ENCODE peak calls at places on chromosomes 1 and 21, in eight cellular contexts. One of them, this sample, is unnamed.

GRCh38 chr1:214285622-214286440 is 4.9 kb downstream of the SMYD2 start:
- DNase-seq in cardiac fibroblast: no peak
- DNase-seq in progenitor cell of endocrine pancreas: no peak
- DNase-seq in foreskin fibroblast: no peak
- DNase-seq in Calu3: no peak
- DNase-seq in omental fat pad: no peak
- DNase-seq in GM12878: no peak
- DNase-seq in left ventricle myocardium inferior: no peak
- DNase-seq in this sample: no peak

GRCh38 chr1:157170677-157171515 is 32.7 kb upstream of the ETV3 start:
- DNase-seq in cardiac fibroblast: peak
- DNase-seq in progenitor cell of endocrine pancreas: no peak
- DNase-seq in foreskin fibroblast: no peak
- DNase-seq in Calu3: peak
- DNase-seq in omental fat pad: peak
- DNase-seq in GM12878: no peak
- DNase-seq in left ventricle myocardium inferior: no peak
- DNase-seq in this sample: peak

GRCh38 chr1:114153621-114154145 is at the start of gene SYT6:
- DNase-seq in cardiac fibroblast: no peak
- DNase-seq in progenitor cell of endocrine pancreas: no peak
- DNase-seq in foreskin fibroblast: no peak
- DNase-seq in Calu3: no peak
- DNase-seq in omental fat pad: no peak
- DNase-seq in GM12878: no peak
- DNase-seq in left ventricle myocardium inferior: no peak
- DNase-seq in this sample: peak

GRCh38 chr1:153365696-153366095 is 8.0 kb downstream of the S100A9 start:
- DNase-seq in cardiac fibroblast: no peak
- DNase-seq in progenitor cell of endocrine pancreas: no peak
- DNase-seq in foreskin fibroblast: no peak
- DNase-seq in Calu3: no peak
- DNase-seq in omental fat pad: no peak
- DNase-seq in GM12878: no peak
- DNase-seq in left ventricle myocardium inferior: no peak
- DNase-seq in this sample: no peak

GRCh38 chr1:205926636-205927035 is 16.6 kb downstream of the SLC26A9 start:
- DNase-seq in cardiac fibroblast: no peak
- DNase-seq in progenitor cell of endocrine pancreas: no peak
- DNase-seq in foreskin fibroblast: no peak
- DNase-seq in Calu3: no peak
- DNase-seq in omental fat pad: no peak
- DNase-seq in GM12878: no peak
- DNase-seq in left ventricle myocardium inferior: no peak
- DNase-seq in this sample: no peak

GRCh38 chr1:38941527-38942019 is at the start of gene RHBDL2:
- DNase-seq in cardiac fibroblast: peak
- DNase-seq in progenitor cell of endocrine pancreas: no peak
- DNase-seq in foreskin fibroblast: no peak
- DNase-seq in Calu3: peak
- DNase-seq in omental fat pad: no peak
- DNase-seq in GM12878: no peak
- DNase-seq in left ventricle myocardium inferior: peak
- DNase-seq in this sample: no peak

GRCh38 chr1:121458291-121459048 is 273.7 kb downstream of the SRGAP2C start:
- DNase-seq in cardiac fibroblast: no peak
- DNase-seq in progenitor cell of endocrine pancreas: no peak
- DNase-seq in foreskin fibroblast: no peak
- DNase-seq in Calu3: no peak
- DNase-seq in omental fat pad: no peak
- DNase-seq in GM12878: peak
- DNase-seq in left ventricle myocardium inferior: no peak
- DNase-seq in this sample: no peak

GRCh38 chr21:37079211-37079824 is 6.3 kb downstream of the TTC3 start:
- DNase-seq in cardiac fibroblast: no peak
- DNase-seq in progenitor cell of endocrine pancreas: no peak
- DNase-seq in foreskin fibroblast: no peak
- DNase-seq in Calu3: no peak
- DNase-seq in omental fat pad: no peak
- DNase-seq in GM12878: no peak
- DNase-seq in left ventricle myocardium inferior: no peak
- DNase-seq in this sample: no peak

GRCh38 chr1:232183266-232183800 is 446.6 kb downstream of the SIPA1L2 start:
- DNase-seq in cardiac fibroblast: no peak
- DNase-seq in progenitor cell of endocrine pancreas: no peak
- DNase-seq in foreskin fibroblast: no peak
- DNase-seq in Calu3: no peak
- DNase-seq in omental fat pad: no peak
- DNase-seq in GM12878: no peak
- DNase-seq in left ventricle myocardium inferior: no peak
- DNase-seq in this sample: no peak

GRCh38 chr1:9626201-9626608 is 25.3 kb upstream of the PIK3CD start:
- DNase-seq in cardiac fibroblast: no peak
- DNase-seq in progenitor cell of endocrine pancreas: no peak
- DNase-seq in foreskin fibroblast: no peak
- DNase-seq in Calu3: no peak
- DNase-seq in omental fat pad: no peak
- DNase-seq in GM12878: peak
- DNase-seq in left ventricle myocardium inferior: no peak
- DNase-seq in this sample: no peak

GRCh38 chr1:159229896-159230295 is 25.2 kb downstream of the ACKR1 start:
- DNase-seq in cardiac fibroblast: no peak
- DNase-seq in progenitor cell of endocrine pancreas: no peak
- DNase-seq in foreskin fibroblast: no peak
- DNase-seq in Calu3: no peak
- DNase-seq in omental fat pad: no peak
- DNase-seq in GM12878: no peak
- DNase-seq in left ventricle myocardium inferior: no peak
- DNase-seq in this sample: no peak

GRCh38 chr1:39158330-39159086 is 46.0 kb upstream of the MACF1 start:
- DNase-seq in cardiac fibroblast: peak
- DNase-seq in progenitor cell of endocrine pancreas: peak
- DNase-seq in foreskin fibroblast: no peak
- DNase-seq in Calu3: peak
- DNase-seq in omental fat pad: no peak
- DNase-seq in GM12878: peak
- DNase-seq in left ventricle myocardium inferior: no peak
- DNase-seq in this sample: peak

GRCh38 chr1:47926461-47926999 is 70.7 kb downstream of the TRABD2B start:
- DNase-seq in cardiac fibroblast: no peak
- DNase-seq in progenitor cell of endocrine pancreas: no peak
- DNase-seq in foreskin fibroblast: no peak
- DNase-seq in Calu3: no peak
- DNase-seq in omental fat pad: no peak
- DNase-seq in GM12878: no peak
- DNase-seq in left ventricle myocardium inferior: no peak
- DNase-seq in this sample: no peak

GRCh38 chr1:119093721-119094120 is 46.7 kb downstream of the WARS2 start:
- DNase-seq in cardiac fibroblast: no peak
- DNase-seq in progenitor cell of endocrine pancreas: no peak
- DNase-seq in foreskin fibroblast: no peak
- DNase-seq in Calu3: no peak
- DNase-seq in omental fat pad: no peak
- DNase-seq in GM12878: no peak
- DNase-seq in left ventricle myocardium inferior: no peak
- DNase-seq in this sample: no peak

GRCh38 chr1:59554752-59555151 is 257.9 kb downstream of the FGGY start:
- DNase-seq in cardiac fibroblast: no peak
- DNase-seq in progenitor cell of endocrine pancreas: no peak
- DNase-seq in foreskin fibroblast: no peak
- DNase-seq in Calu3: no peak
- DNase-seq in omental fat pad: no peak
- DNase-seq in GM12878: no peak
- DNase-seq in left ventricle myocardium inferior: no peak
- DNase-seq in this sample: no peak

GRCh38 chr1:111199881-111200801 is at the start of gene DENND2D:
- DNase-seq in cardiac fibroblast: no peak
- DNase-seq in progenitor cell of endocrine pancreas: no peak
- DNase-seq in foreskin fibroblast: no peak
- DNase-seq in Calu3: peak
- DNase-seq in omental fat pad: no peak
- DNase-seq in GM12878: peak
- DNase-seq in left ventricle myocardium inferior: peak
- DNase-seq in this sample: no peak

GRCh38 chr1:169834869-169835268 is 40.2 kb upstream of the METTL18 start:
- DNase-seq in cardiac fibroblast: no peak
- DNase-seq in progenitor cell of endocrine pancreas: no peak
- DNase-seq in foreskin fibroblast: no peak
- DNase-seq in Calu3: no peak
- DNase-seq in omental fat pad: no peak
- DNase-seq in GM12878: no peak
- DNase-seq in left ventricle myocardium inferior: no peak
- DNase-seq in this sample: no peak

GRCh38 chr1:47710075-47711071 is 272.5 kb downstream of the FOXD2 start:
- DNase-seq in cardiac fibroblast: peak
- DNase-seq in progenitor cell of endocrine pancreas: peak
- DNase-seq in foreskin fibroblast: peak
- DNase-seq in Calu3: peak
- DNase-seq in omental fat pad: peak
- DNase-seq in GM12878: no peak
- DNase-seq in left ventricle myocardium inferior: peak
- DNase-seq in this sample: peak

GRCh38 chr1:25707280-25708016 is 90.9 kb downstream of the MAN1C1 start:
- DNase-seq in cardiac fibroblast: no peak
- DNase-seq in progenitor cell of endocrine pancreas: no peak
- DNase-seq in foreskin fibroblast: peak
- DNase-seq in Calu3: no peak
- DNase-seq in omental fat pad: no peak
- DNase-seq in GM12878: no peak
- DNase-seq in left ventricle myocardium inferior: no peak
- DNase-seq in this sample: no peak

GRCh38 chr1:41410462-41410861 is 49.2 kb downstream of the FOXO6 start:
- DNase-seq in cardiac fibroblast: no peak
- DNase-seq in progenitor cell of endocrine pancreas: no peak
- DNase-seq in foreskin fibroblast: no peak
- DNase-seq in Calu3: no peak
- DNase-seq in omental fat pad: no peak
- DNase-seq in GM12878: no peak
- DNase-seq in left ventricle myocardium inferior: no peak
- DNase-seq in this sample: no peak

GRCh38 chr1:151398691-151399065 is 695 bp upstream of the PSMB4 start:
- DNase-seq in cardiac fibroblast: no peak
- DNase-seq in progenitor cell of endocrine pancreas: no peak
- DNase-seq in foreskin fibroblast: no peak
- DNase-seq in Calu3: no peak
- DNase-seq in omental fat pad: no peak
- DNase-seq in GM12878: no peak
- DNase-seq in left ventricle myocardium inferior: no peak
- DNase-seq in this sample: no peak

DNA sequence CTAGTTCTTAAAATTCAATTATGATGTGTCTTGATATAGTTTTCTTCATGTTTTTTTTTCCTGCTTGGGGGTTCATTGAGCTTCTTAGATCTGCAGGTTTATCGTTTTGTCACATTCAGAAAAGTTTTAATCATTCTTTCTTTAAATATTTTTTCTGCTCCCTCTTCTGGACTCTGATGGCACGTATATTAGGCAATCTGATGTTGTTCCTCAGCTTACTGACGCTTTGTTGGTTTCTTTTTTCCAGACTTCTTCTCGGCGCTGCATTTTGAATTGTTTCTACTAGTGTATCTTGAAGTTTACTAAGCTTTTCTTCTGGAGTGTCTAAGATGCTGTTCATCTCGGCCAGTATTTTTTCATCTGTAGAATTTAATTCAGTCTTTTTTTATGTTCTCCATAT is 44.8 kb upstream of the FMOD start:
- DNase-seq in cardiac fibroblast: no peak
- DNase-seq in progenitor cell of endocrine pancreas: no peak
- DNase-seq in foreskin fibroblast: no peak
- DNase-seq in Calu3: no peak
- DNase-seq in omental fat pad: no peak
- DNase-seq in GM12878: no peak
- DNase-seq in left ventricle myocardium inferior: no peak
- DNase-seq in this sample: no peak
- TF ChIP-seq CTCF in cardiac fibroblast: no peak
- TF ChIP-seq CTCF in progenitor cell of endocrine pancreas: no peak
- TF ChIP-seq CTCF in foreskin fibroblast: no peak
- TF ChIP-seq CTCF in Calu3: no peak
- TF ChIP-seq CTCF in omental fat pad: no peak
- TF ChIP-seq CTCF in GM12878: no peak
- TF ChIP-seq CTCF in left ventricle myocardium inferior: no peak
- TF ChIP-seq CTCF in this sample: no peak

GRCh38 chr1:215517441-215517891 is 49.6 kb upstream of the KCTD3 start:
- DNase-seq in cardiac fibroblast: peak
- DNase-seq in progenitor cell of endocrine pancreas: no peak
- DNase-seq in foreskin fibroblast: peak
- DNase-seq in Calu3: peak
- DNase-seq in omental fat pad: no peak
- DNase-seq in GM12878: no peak
- DNase-seq in left ventricle myocardium inferior: no peak
- DNase-seq in this sample: no peak
- TF ChIP-seq CTCF in cardiac fibroblast: peak
- TF ChIP-seq CTCF in progenitor cell of endocrine pancreas: peak
- TF ChIP-seq CTCF in foreskin fibroblast: peak
- TF ChIP-seq CTCF in Calu3: no peak
- TF ChIP-seq CTCF in omental fat pad: no peak
- TF ChIP-seq CTCF in GM12878: no peak
- TF ChIP-seq CTCF in left ventricle myocardium inferior: peak
- TF ChIP-seq CTCF in this sample: peak

DNA sequence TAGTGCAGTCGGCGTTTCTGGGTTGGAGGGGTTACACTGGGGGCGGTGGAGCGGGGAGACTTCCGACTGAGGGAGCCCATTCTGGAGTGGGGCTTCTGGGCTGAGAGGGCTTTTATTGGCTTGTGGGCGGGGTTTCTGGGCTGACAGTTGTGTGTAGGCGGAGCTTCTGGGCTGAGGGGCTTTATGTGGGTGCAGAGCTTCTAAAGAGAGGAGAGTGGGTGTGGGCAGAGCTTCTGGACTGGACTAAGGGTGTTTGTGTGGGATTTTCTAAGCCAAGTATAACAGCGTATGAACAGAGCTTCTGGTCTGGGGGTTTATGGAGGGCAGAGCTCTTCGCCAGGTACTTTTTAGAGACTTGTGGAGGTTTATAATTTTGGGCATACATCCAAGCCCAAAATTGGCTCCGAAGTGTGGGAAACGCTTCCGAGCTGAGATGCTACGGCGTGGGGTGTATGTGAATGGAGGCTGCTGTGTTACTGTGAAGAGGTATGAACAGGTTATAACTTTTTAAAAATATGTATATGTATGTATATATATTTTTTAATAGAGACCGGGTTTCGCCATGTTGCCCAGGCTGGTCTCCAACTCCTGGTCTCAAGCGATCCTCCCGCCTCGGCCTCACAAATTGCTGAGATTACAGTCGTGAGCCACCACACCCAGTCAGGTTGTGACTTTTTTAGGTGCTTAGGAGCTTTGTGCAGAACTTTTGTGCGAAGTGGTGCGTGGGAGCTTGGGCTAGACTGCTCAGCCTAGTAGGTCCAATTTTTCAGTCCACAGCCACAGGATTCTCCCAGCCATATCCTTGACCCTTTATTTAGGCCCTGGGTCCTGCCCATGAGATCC is 869 bp downstream of the TMEM39B start:
- DNase-seq in cardiac fibroblast: no peak
- DNase-seq in progenitor cell of endocrine pancreas: no peak
- DNase-seq in foreskin fibroblast: no peak
- DNase-seq in Calu3: no peak
- DNase-seq in omental fat pad: no peak
- DNase-seq in GM12878: peak
- DNase-seq in left ventricle myocardium inferior: no peak
- DNase-seq in this sample: no peak
- TF ChIP-seq CTCF in cardiac fibroblast: peak
- TF ChIP-seq CTCF in progenitor cell of endocrine pancreas: peak
- TF ChIP-seq CTCF in foreskin fibroblast: no peak
- TF ChIP-seq CTCF in Calu3: no peak
- TF ChIP-seq CTCF in omental fat pad: no peak
- TF ChIP-seq CTCF in GM12878: no peak
- TF ChIP-seq CTCF in left ventricle myocardium inferior: peak
- TF ChIP-seq CTCF in this sample: no peak

GRCh38 chr1:212699104-212699838 is 369 bp downstream of the BATF3 start:
- DNase-seq in cardiac fibroblast: peak
- DNase-seq in progenitor cell of endocrine pancreas: peak
- DNase-seq in foreskin fibroblast: no peak
- DNase-seq in Calu3: peak
- DNase-seq in omental fat pad: no peak
- DNase-seq in GM12878: no peak
- DNase-seq in left ventricle myocardium inferior: peak
- DNase-seq in this sample: peak
- TF ChIP-seq CTCF in cardiac fibroblast: peak
- TF ChIP-seq CTCF in progenitor cell of endocrine pancreas: peak
- TF ChIP-seq CTCF in foreskin fibroblast: peak
- TF ChIP-seq CTCF in Calu3: peak
- TF ChIP-seq CTCF in omental fat pad: no peak
- TF ChIP-seq CTCF in GM12878: peak
- TF ChIP-seq CTCF in left ventricle myocardium inferior: peak
- TF ChIP-seq CTCF in this sample: no peak